ENCODE peak calls at places on chromosomes 16 and 17, in seven cellular contexts. A, F, C, E, W, V and L are unnamed samples.

GRCh38 chr17:5282639-5283217 is 644 bp downstream of the RABEP1 start:
- DNase-seq in A (no peak), F (peak; percentile 35), C (no peak), E (no peak), W (peak; percentile 12), V (peak; percentile 54), L (no peak)

GRCh38 chr16:11084484-11085024 is 140.2 kb downstream of the CLEC16A start:
- DNase-seq in A (no peak), F (no peak), C (peak; percentile 58), E (peak; percentile 47), W (no peak), V (peak; percentile 88), L (no peak)

GRCh38 chr16:56246051-56246817 is 54.9 kb downstream of the GNAO1 start:
- DNase-seq in A (peak; percentile 56), F (no peak), C (no peak), E (peak; percentile 44), W (peak; percentile 23), V (peak; percentile 23), L (peak; percentile 19)

GRCh38 chr17:82300707-82301270 is 16.6 kb downstream of the CD7 start:
- DNase-seq in A (peak; percentile 97), F (peak; percentile 79), C (no peak), E (peak; percentile 29), W (peak; percentile 79), V (peak; percentile 72), L (peak; percentile 72)

GRCh38 chr17:46178550-46179198 is 14.6 kb downstream of the KANSL1 start:
- DNase-seq in A (no peak), F (no peak), C (no peak), E (peak; percentile 74), W (no peak), V (peak; percentile 68), L (no peak)

GRCh38 chr16:80015566-80015965 is 415.0 kb upstream of the MAF start:
- DNase-seq in A (no peak), F (no peak), C (no peak), E (no peak), W (no peak), V (peak; percentile 1), L (no peak)

GRCh38 chr17:79991924-79992656 is 43.6 kb downstream of the TBC1D16 start:
- DNase-seq in A (no peak), F (no peak), C (no peak), E (peak; percentile 67), W (peak; percentile 34), V (peak; percentile 27), L (peak; percentile 40)

GRCh38 chr16:75292691-75293090 is 41.3 kb upstream of the BCAR1 start:
- DNase-seq in A (no peak), F (no peak), C (no peak), E (peak; percentile 23), W (no peak), V (peak; percentile 29), L (no peak)

GRCh38 chr17:66787914-66788313 is 47.0 kb upstream of the CACNG5 start:
- DNase-seq in A (no peak), F (no peak), C (no peak), E (no peak), W (no peak), V (no peak), L (no peak)

GRCh38 chr17:75753514-75754377 is 11.2 kb downstream of the GALK1 start:
- DNase-seq in A (peak; percentile 98), F (peak; percentile 92), C (no peak), E (no peak), W (peak; percentile 92), V (peak; percentile 89), L (peak; percentile 89)

GRCh38 chr17:75774471-75774987 is 9.5 kb upstream of the GALK1 start:
- DNase-seq in A (peak; percentile 34), F (no peak), C (no peak), E (no peak), W (no peak), V (no peak), L (no peak)

GRCh38 chr17:13671771-13672170 is 70.0 kb upstream of the HS3ST3A1 start:
- DNase-seq in A (no peak), F (no peak), C (no peak), E (peak; percentile 79), W (peak; percentile 17), V (peak; percentile 40), L (peak; percentile 13)
- H3K4me2 ChIP-seq in A (no peak overlapping the region), F (no peak overlapping the region), C (no peak overlapping the region), E (peak overlapping the region; percentile 79), W (peak overlapping the region; percentile 17), V (no peak overlapping the region), L (peak overlapping the region; percentile 25)

GRCh38 chr17:40260528-40260927 is 27.2 kb upstream of the CDC6 start:
- DNase-seq in A (no peak), F (no peak), C (no peak), E (no peak), W (no peak), V (no peak), L (no peak)
- TF ChIP-seq EZH2phosphoT487 in A (no peak), F (no peak), C (no peak), E (no peak), W (no peak), V (no peak), L (no peak)

GRCh38 chr17:48612854-48613691 is 2.0 kb downstream of the HOXB8 start:
- DNase-seq in A (peak; percentile 88), F (peak; percentile 57), C (no peak), E (no peak), W (peak; percentile 57), V (peak; percentile 76), L (peak; percentile 71)
- H3K4me2 ChIP-seq in A (peak overlapping the region; percentile 37), F (peak overlapping the region; percentile 73), C (peak overlapping the region; percentile 95), E (no peak overlapping the region), W (peak overlapping the region; percentile 70), V (peak overlapping the region; percentile 93), L (no peak overlapping the region)

GRCh38 chr16:67942200-67942509 is 1.8 kb downstream of the LCAT start:
- DNase-seq in A (peak; percentile 85), F (peak; percentile 62), C (no peak), E (peak; percentile 27), W (peak; percentile 86), V (peak; percentile 60), L (peak; percentile 73)

GRCh38 chr16:67936876-67937605 is 391 bp upstream of the PSMB10 start:
- DNase-seq in A (no peak), F (peak; percentile 93), C (no peak), E (peak; percentile 50), W (no peak), V (peak; percentile 91), L (no peak)

GRCh38 chr16:67940436-67941089 is 3.4 kb downstream of the LCAT start:
- DNase-seq in A (no peak), F (no peak), C (no peak), E (no peak), W (no peak), V (no peak), L (no peak)

GRCh38 chr16:67941469-67942199 is 2.3 kb downstream of the LCAT start:
- DNase-seq in A (no peak), F (no peak), C (no peak), E (no peak), W (no peak), V (no peak), L (no peak)

DNA sequence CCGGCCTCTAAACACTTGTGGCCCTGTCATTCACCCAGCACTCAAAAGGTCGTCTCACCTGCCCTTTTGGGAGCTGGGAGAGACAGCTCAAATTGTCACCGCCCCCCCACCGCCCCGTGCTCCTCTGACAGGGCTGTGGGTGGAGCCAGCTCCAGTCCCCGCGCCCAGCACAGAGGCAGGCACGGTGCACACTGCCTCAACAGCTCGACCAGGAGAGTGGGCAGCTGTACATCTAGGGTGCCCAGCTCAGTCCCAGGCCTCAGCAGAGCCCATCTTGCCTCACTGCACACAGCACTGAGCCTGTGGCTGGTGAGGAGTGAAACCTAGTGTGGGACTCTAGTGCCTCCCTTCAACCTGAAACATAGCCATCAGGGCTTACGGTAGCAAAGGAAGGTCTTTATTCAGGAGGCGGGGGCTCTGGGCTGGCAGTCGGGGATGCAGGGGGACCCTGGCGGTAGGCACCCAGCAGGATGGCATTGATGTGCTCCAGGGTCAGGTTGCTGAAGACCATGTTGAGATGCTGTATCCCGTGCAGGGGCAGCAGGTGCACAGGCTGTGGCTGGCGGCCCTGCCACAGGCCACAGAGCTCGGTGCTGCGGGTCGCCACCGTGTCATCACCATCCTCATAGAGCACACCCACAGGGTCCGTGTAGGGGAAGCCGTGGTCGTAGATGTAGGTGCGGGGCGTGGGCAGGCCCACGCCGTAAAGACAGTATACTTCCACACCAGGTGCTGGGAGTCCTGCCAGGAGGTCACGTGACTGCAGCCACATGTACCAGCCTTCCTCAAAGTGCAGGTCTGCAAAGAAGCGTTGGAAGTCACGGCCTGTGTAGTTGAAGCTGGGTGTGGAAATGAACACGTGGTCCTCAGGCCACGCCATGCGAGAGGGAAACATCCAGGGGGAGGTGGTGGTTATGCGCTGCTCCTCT is 3.1 kb upstream of the PSMB10 start:
- DNase-seq in A (no peak), F (peak; percentile 28), C (no peak), E (no peak), W (no peak), V (no peak), L (no peak)
- TF ChIP-seq EZH2phosphoT487 in A (no peak), F (no peak), C (no peak), E (no peak), W (no peak), V (no peak), L (no peak)

DNA sequence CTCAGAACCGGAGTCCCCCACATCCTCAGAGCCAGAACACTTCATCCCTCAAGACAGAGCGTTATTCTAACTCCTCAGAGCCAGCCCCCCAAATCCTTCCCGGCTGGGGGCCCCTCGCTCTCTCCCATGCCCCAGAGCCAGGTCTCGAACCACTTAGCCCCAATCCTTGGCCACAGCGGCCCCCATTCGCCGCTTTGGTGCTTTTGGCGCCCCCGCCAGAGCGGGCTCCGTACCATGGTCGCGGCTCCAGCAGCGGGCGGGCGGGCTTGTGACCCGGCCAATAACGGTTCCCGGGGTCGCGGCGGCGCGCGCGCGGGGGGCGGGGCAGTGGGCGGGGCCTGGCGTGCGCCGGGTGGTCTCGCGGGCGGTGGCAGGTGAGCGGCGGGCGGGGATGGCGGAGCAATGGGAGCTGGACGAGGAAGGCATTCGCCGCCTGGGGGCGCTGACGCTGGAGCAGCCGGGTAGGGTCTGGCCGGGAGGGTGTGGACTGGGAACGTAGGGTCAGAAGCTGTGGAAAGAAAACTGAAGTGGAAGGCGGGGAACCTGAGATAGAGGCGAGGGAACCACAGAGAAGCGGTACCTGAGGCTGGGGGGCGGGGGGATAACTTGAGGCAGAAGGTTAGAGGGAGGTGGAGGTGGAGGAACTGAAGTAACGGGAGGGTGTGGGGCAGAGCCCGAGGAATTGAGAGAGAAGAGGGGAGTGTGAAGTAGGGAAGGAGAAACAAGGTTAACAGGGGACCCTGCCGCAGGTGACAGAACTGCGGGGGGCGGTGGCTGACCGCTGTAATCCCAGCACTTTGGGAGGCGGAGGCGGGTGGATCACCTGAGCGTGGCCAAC is at the start of the genes KCTD19 and LRRC36:
- DNase-seq in A (peak; percentile 98), F (no peak), C (no peak), E (no peak), W (peak; percentile 96), V (peak; percentile 52), L (peak; percentile 95)
- H3K4me2 ChIP-seq in A (peak within 1 kb of the TSS; percentile 88), F (peak within 1 kb of the TSS; percentile 38), C (no peak within 1 kb of the TSS), E (no peak within 1 kb of the TSS), W (peak within 1 kb of the TSS; percentile 87), V (peak within 1 kb of the TSS; percentile 72), L (peak within 1 kb of the TSS; percentile 83)

GRCh38 chr17:29004081-29004692 is 1.6 kb downstream of the SEZ6 start:
- DNase-seq in A (no peak), F (no peak), C (no peak), E (no peak), W (peak; percentile 51), V (peak; percentile 56), L (peak; percentile 69)
- TF ChIP-seq EZH2phosphoT487 in A (no peak), F (no peak), C (no peak), E (no peak), W (no peak), V (no peak), L (no peak)